ENCODE peak calls at places on chromosomes 3 and 15, in nine cellular contexts. Z is SHP77 treated with DMSO at 0.1 percent for 48 hours; M is T-cell; T is GM04504; V is HEK293T; U is MV-4-11; P is fibroblast of mammary gland; L is GM12892; G is activated naive CD4-positive, alpha-beta T cell. R is an unnamed sample.

GRCh38 chr15:43954181-43954621 is 127.4 kb downstream of the WDR76 start:
- DNase-seq in Z (no peak), M (no peak), T (no peak), V (no peak), U (no peak), P (peak), L (no peak), G (no peak), R (no peak)

GRCh38 chr3:195046441-195046840 is 224.5 kb downstream of the XXYLT1 start:
- DNase-seq in Z (no peak), M (no peak), T (no peak), V (no peak), U (no peak), P (no peak), L (no peak), G (no peak), R (no peak)

GRCh38 chr3:174844746-174845145 is 14.4 kb upstream of the NAALADL2 start:
- DNase-seq in Z (no peak), M (no peak), T (no peak), V (no peak), U (no peak), P (no peak), L (no peak), G (no peak), R (no peak)

GRCh38 chr15:59347915-59348314 is 24.8 kb downstream of the MYO1E start:
- DNase-seq in Z (no peak), M (no peak), T (no peak), V (no peak), U (no peak), P (no peak), L (no peak), G (no peak), R (no peak)

GRCh38 chr3:71989165-71989564 is 204.2 kb upstream of the PROK2 start:
- DNase-seq in Z (no peak), M (no peak), T (no peak), V (no peak), U (no peak), P (peak), L (no peak), G (no peak), R (no peak)

GRCh38 chr3:43796041-43796596 is 105.4 kb downstream of the ABHD5 start:
- DNase-seq in Z (no peak), M (no peak), T (no peak), V (no peak), U (peak), P (peak), L (no peak), G (no peak), R (no peak)

GRCh38 chr3:12049675-12050074 is 45.5 kb downstream of the SYN2 start:
- DNase-seq in Z (no peak), M (no peak), T (peak), V (peak), U (no peak), P (peak), L (no peak), G (no peak), R (no peak)

GRCh38 chr3:3847994-3848970 is 49.1 kb downstream of the LRRN1 start:
- DNase-seq in Z (no peak), M (no peak), T (no peak), V (no peak), U (no peak), P (no peak), L (no peak), G (no peak), R (peak)

GRCh38 chr3:2354702-2355101 is 256.0 kb downstream of the CNTN4 start:
- DNase-seq in Z (no peak), M (no peak), T (no peak), V (peak), U (no peak), P (peak), L (no peak), G (no peak), R (no peak)

GRCh38 chr3:126509565-126510322 is 7.8 kb downstream of the UROC1 start:
- DNase-seq in Z (peak), M (no peak), T (no peak), V (no peak), U (no peak), P (no peak), L (no peak), G (no peak), R (no peak)

GRCh38 chr3:140093742-140094141 is 158.8 kb downstream of the CLSTN2 start:
- DNase-seq in Z (peak), M (no peak), T (peak), V (no peak), U (no peak), P (peak), L (no peak), G (no peak), R (no peak)

GRCh38 chr15:52331490-52332240 is 36.1 kb upstream of the MYO5C start:
- DNase-seq in Z (no peak), M (peak), T (no peak), V (peak), U (peak), P (peak), L (peak), G (no peak), R (no peak)

GRCh38 chr15:25783607-25784131 is 79.5 kb downstream of the ATP10A start:
- DNase-seq in Z (no peak), M (peak), T (no peak), V (peak), U (peak), P (peak), L (no peak), G (peak), R (peak)

GRCh38 chr3:141431411-141432378 is 55.1 kb upstream of the RASA2 start:
- DNase-seq in Z (peak), M (no peak), T (no peak), V (no peak), U (no peak), P (peak), L (no peak), G (no peak), R (no peak)

GRCh38 chr3:44001072-44001471 is 240.6 kb upstream of the TOPAZ1 start:
- DNase-seq in Z (no peak), M (no peak), T (no peak), V (no peak), U (no peak), P (no peak), L (no peak), G (no peak), R (no peak)

GRCh38 chr3:170961616-170962400 is 53.4 kb upstream of the EIF5A2 start:
- DNase-seq in Z (no peak), M (no peak), T (peak), V (peak), U (no peak), P (peak), L (no peak), G (no peak), R (no peak)

R was measured in WTC11.